ENCODE peak calls at places on chromosomes 3 and 15, in six cellular contexts. A is ACHN, F is breast epithelium, G is hypothalamus, T is C1 segment of cervical spinal cord, W is D721Med. D is an unnamed sample.

GRCh38 chr3:2477635-2478034 is 379.0 kb downstream of the CNTN4 start:
- DNase-seq in A (no peak), F (no peak), G (no peak), T (no peak), W (peak), D (no peak)

GRCh38 chr3:141784096-141784495 is 20.9 kb downstream of the GRK7 start:
- DNase-seq in A (no peak), F (no peak), G (no peak), T (no peak), W (no peak), D (no peak)

GRCh38 chr15:66701422-66702034 is 508 bp upstream of the SMAD6 start:
- DNase-seq in A (peak), F (no peak), G (no peak), T (no peak), W (no peak), D (no peak)

GRCh38 chr3:64318670-64319271 is 93.5 kb upstream of the PRICKLE2 start:
- DNase-seq in A (no peak), F (no peak), G (no peak), T (no peak), W (no peak), D (no peak)

GRCh38 chr3:171842864-171843511 is at the start of gene TMEM212:
- DNase-seq in A (no peak), F (no peak), G (no peak), T (no peak), W (no peak), D (no peak)

GRCh38 chr15:41495736-41496599 is 2.3 kb downstream of the ITPKA start:
- DNase-seq in A (no peak), F (no peak), G (no peak), T (no peak), W (no peak), D (no peak)

GRCh38 chr15:33934896-33935295 is 33.4 kb upstream of the CHRM5 start:
- DNase-seq in A (no peak), F (no peak), G (no peak), T (no peak), W (no peak), D (no peak)

GRCh38 chr3:10291641-10292040 is 1.1 kb downstream of the GHRL start:
- DNase-seq in A (no peak), F (no peak), G (no peak), T (no peak), W (no peak), D (no peak)

GRCh38 chr15:43998607-43999006 is 171.8 kb downstream of the WDR76 start:
- DNase-seq in A (no peak), F (no peak), G (no peak), T (no peak), W (no peak), D (no peak)

GRCh38 chr3:124063168-124063909 is 71.4 kb upstream of the ROPN1 start:
- DNase-seq in A (no peak), F (no peak), G (no peak), T (no peak), W (no peak), D (peak)

GRCh38 chr3:151384741-151385174 is at the start of gene P2RY12:
- DNase-seq in A (no peak), F (no peak), G (no peak), T (no peak), W (no peak), D (no peak)

GRCh38 chr3:142898346-142899213 is 9.7 kb upstream of the PCOLCE2 start:
- DNase-seq in A (no peak), F (no peak), G (no peak), T (no peak), W (no peak), D (no peak)

GRCh38 chr3:105610473-105610872 is 243.8 kb downstream of the ALCAM start:
- DNase-seq in A (no peak), F (no peak), G (no peak), T (no peak), W (no peak), D (no peak)